ENCODE peak calls at places on chromosomes 1 and 21, in ten cellular contexts. One of them, this sample, is unnamed.

GRCh38 chr21:45359451-45360217 is 45.3 kb upstream of the COL18A1 start:
- DNase-seq in uterus: no peak
- DNase-seq in amniotic stem cell: no peak
- DNase-seq in non-pigmented ciliary epithelial cell: no peak
- DNase-seq in activated CD4-positive, CD25-positive, alpha-beta regulatory T cell treated with anti-CD3 and anti-CD28 coated beads, Interleukin-2, amount 50 U/mL, for 72 hours: no peak
- DNase-seq in NCI-H2029: no peak
- DNase-seq in CD8-positive, alpha-beta memory T cell: no peak
- DNase-seq in GM20000: no peak
- DNase-seq in activated CD8-positive, alpha-beta memory T cell treated with anti-CD3 and anti-CD28 coated beads, Interleukin-2, amount 50 U/mL, for 48 hours: no peak
- DNase-seq in D341Med: no peak
- DNase-seq in this sample: peak

GRCh38 chr21:16330340-16331319 is 600.8 kb downstream of the USP25 start:
- DNase-seq in uterus: peak
- DNase-seq in amniotic stem cell: peak
- DNase-seq in non-pigmented ciliary epithelial cell: peak
- DNase-seq in activated CD4-positive, CD25-positive, alpha-beta regulatory T cell treated with anti-CD3 and anti-CD28 coated beads, Interleukin-2, amount 50 U/mL, for 72 hours: no peak
- DNase-seq in NCI-H2029: peak
- DNase-seq in CD8-positive, alpha-beta memory T cell: no peak
- DNase-seq in GM20000: peak
- DNase-seq in activated CD8-positive, alpha-beta memory T cell treated with anti-CD3 and anti-CD28 coated beads, Interleukin-2, amount 50 U/mL, for 48 hours: no peak
- DNase-seq in D341Med: peak
- DNase-seq in this sample: peak

GRCh38 chr1:207261971-207262370 is 59.5 kb upstream of the CD55 start:
- DNase-seq in uterus: no peak
- DNase-seq in amniotic stem cell: no peak
- DNase-seq in non-pigmented ciliary epithelial cell: no peak
- DNase-seq in activated CD4-positive, CD25-positive, alpha-beta regulatory T cell treated with anti-CD3 and anti-CD28 coated beads, Interleukin-2, amount 50 U/mL, for 72 hours: no peak
- DNase-seq in NCI-H2029: no peak
- DNase-seq in CD8-positive, alpha-beta memory T cell: no peak
- DNase-seq in GM20000: no peak
- DNase-seq in activated CD8-positive, alpha-beta memory T cell treated with anti-CD3 and anti-CD28 coated beads, Interleukin-2, amount 50 U/mL, for 48 hours: no peak
- DNase-seq in D341Med: no peak
- DNase-seq in this sample: no peak

GRCh38 chr1:18965206-18966173 is 9.0 kb upstream of the IFFO2 start:
- DNase-seq in uterus: no peak
- DNase-seq in amniotic stem cell: peak
- DNase-seq in non-pigmented ciliary epithelial cell: no peak
- DNase-seq in activated CD4-positive, CD25-positive, alpha-beta regulatory T cell treated with anti-CD3 and anti-CD28 coated beads, Interleukin-2, amount 50 U/mL, for 72 hours: no peak
- DNase-seq in NCI-H2029: no peak
- DNase-seq in CD8-positive, alpha-beta memory T cell: no peak
- DNase-seq in GM20000: no peak
- DNase-seq in activated CD8-positive, alpha-beta memory T cell treated with anti-CD3 and anti-CD28 coated beads, Interleukin-2, amount 50 U/mL, for 48 hours: no peak
- DNase-seq in D341Med: no peak
- DNase-seq in this sample: peak

GRCh38 chr1:227753999-227754764 is 18.9 kb downstream of the SNAP47 start:
- DNase-seq in uterus: no peak
- DNase-seq in amniotic stem cell: no peak
- DNase-seq in non-pigmented ciliary epithelial cell: no peak
- DNase-seq in activated CD4-positive, CD25-positive, alpha-beta regulatory T cell treated with anti-CD3 and anti-CD28 coated beads, Interleukin-2, amount 50 U/mL, for 72 hours: no peak
- DNase-seq in NCI-H2029: no peak
- DNase-seq in CD8-positive, alpha-beta memory T cell: no peak
- DNase-seq in GM20000: no peak
- DNase-seq in activated CD8-positive, alpha-beta memory T cell treated with anti-CD3 and anti-CD28 coated beads, Interleukin-2, amount 50 U/mL, for 48 hours: no peak
- DNase-seq in D341Med: no peak
- DNase-seq in this sample: no peak

GRCh38 chr1:155166373-155167165 is 6.5 kb downstream of the KRTCAP2 start:
- DNase-seq in uterus: peak
- DNase-seq in amniotic stem cell: no peak
- DNase-seq in non-pigmented ciliary epithelial cell: no peak
- DNase-seq in activated CD4-positive, CD25-positive, alpha-beta regulatory T cell treated with anti-CD3 and anti-CD28 coated beads, Interleukin-2, amount 50 U/mL, for 72 hours: no peak
- DNase-seq in NCI-H2029: no peak
- DNase-seq in CD8-positive, alpha-beta memory T cell: no peak
- DNase-seq in GM20000: no peak
- DNase-seq in activated CD8-positive, alpha-beta memory T cell treated with anti-CD3 and anti-CD28 coated beads, Interleukin-2, amount 50 U/mL, for 48 hours: peak
- DNase-seq in D341Med: no peak
- DNase-seq in this sample: peak

GRCh38 chr1:218850367-218850766 is 323.3 kb upstream of the LYPLAL1 start:
- DNase-seq in uterus: no peak
- DNase-seq in amniotic stem cell: no peak
- DNase-seq in non-pigmented ciliary epithelial cell: peak
- DNase-seq in activated CD4-positive, CD25-positive, alpha-beta regulatory T cell treated with anti-CD3 and anti-CD28 coated beads, Interleukin-2, amount 50 U/mL, for 72 hours: no peak
- DNase-seq in NCI-H2029: no peak
- DNase-seq in CD8-positive, alpha-beta memory T cell: no peak
- DNase-seq in GM20000: no peak
- DNase-seq in activated CD8-positive, alpha-beta memory T cell treated with anti-CD3 and anti-CD28 coated beads, Interleukin-2, amount 50 U/mL, for 48 hours: no peak
- DNase-seq in D341Med: no peak
- DNase-seq in this sample: no peak

GRCh38 chr1:212610575-212610967 is 2.0 kb downstream of the ATF3 start:
- DNase-seq in uterus: no peak
- DNase-seq in amniotic stem cell: no peak
- DNase-seq in non-pigmented ciliary epithelial cell: no peak
- DNase-seq in activated CD4-positive, CD25-positive, alpha-beta regulatory T cell treated with anti-CD3 and anti-CD28 coated beads, Interleukin-2, amount 50 U/mL, for 72 hours: no peak
- DNase-seq in NCI-H2029: no peak
- DNase-seq in CD8-positive, alpha-beta memory T cell: no peak
- DNase-seq in GM20000: no peak
- DNase-seq in activated CD8-positive, alpha-beta memory T cell treated with anti-CD3 and anti-CD28 coated beads, Interleukin-2, amount 50 U/mL, for 48 hours: no peak
- DNase-seq in D341Med: no peak
- DNase-seq in this sample: no peak

GRCh38 chr1:81407463-81407862 is 393.3 kb upstream of the ADGRL2 start:
- DNase-seq in uterus: no peak
- DNase-seq in amniotic stem cell: no peak
- DNase-seq in non-pigmented ciliary epithelial cell: no peak
- DNase-seq in activated CD4-positive, CD25-positive, alpha-beta regulatory T cell treated with anti-CD3 and anti-CD28 coated beads, Interleukin-2, amount 50 U/mL, for 72 hours: no peak
- DNase-seq in NCI-H2029: peak
- DNase-seq in CD8-positive, alpha-beta memory T cell: no peak
- DNase-seq in GM20000: no peak
- DNase-seq in activated CD8-positive, alpha-beta memory T cell treated with anti-CD3 and anti-CD28 coated beads, Interleukin-2, amount 50 U/mL, for 48 hours: no peak
- DNase-seq in D341Med: no peak
- DNase-seq in this sample: no peak

GRCh38 chr1:186059311-186059710 is 315.7 kb downstream of the TPR start:
- DNase-seq in uterus: no peak
- DNase-seq in amniotic stem cell: no peak
- DNase-seq in non-pigmented ciliary epithelial cell: no peak
- DNase-seq in activated CD4-positive, CD25-positive, alpha-beta regulatory T cell treated with anti-CD3 and anti-CD28 coated beads, Interleukin-2, amount 50 U/mL, for 72 hours: no peak
- DNase-seq in NCI-H2029: peak
- DNase-seq in CD8-positive, alpha-beta memory T cell: no peak
- DNase-seq in GM20000: no peak
- DNase-seq in activated CD8-positive, alpha-beta memory T cell treated with anti-CD3 and anti-CD28 coated beads, Interleukin-2, amount 50 U/mL, for 48 hours: no peak
- DNase-seq in D341Med: no peak
- DNase-seq in this sample: no peak

GRCh38 chr1:175597206-175597605 is 146.2 kb downstream of the TNR start:
- DNase-seq in uterus: no peak
- DNase-seq in amniotic stem cell: no peak
- DNase-seq in non-pigmented ciliary epithelial cell: no peak
- DNase-seq in activated CD4-positive, CD25-positive, alpha-beta regulatory T cell treated with anti-CD3 and anti-CD28 coated beads, Interleukin-2, amount 50 U/mL, for 72 hours: no peak
- DNase-seq in NCI-H2029: no peak
- DNase-seq in CD8-positive, alpha-beta memory T cell: no peak
- DNase-seq in GM20000: no peak
- DNase-seq in activated CD8-positive, alpha-beta memory T cell treated with anti-CD3 and anti-CD28 coated beads, Interleukin-2, amount 50 U/mL, for 48 hours: no peak
- DNase-seq in D341Med: no peak
- DNase-seq in this sample: no peak

GRCh38 chr1:246450485-246451251 is 56.4 kb downstream of the SMYD3 start:
- DNase-seq in uterus: no peak
- DNase-seq in amniotic stem cell: no peak
- DNase-seq in non-pigmented ciliary epithelial cell: no peak
- DNase-seq in activated CD4-positive, CD25-positive, alpha-beta regulatory T cell treated with anti-CD3 and anti-CD28 coated beads, Interleukin-2, amount 50 U/mL, for 72 hours: no peak
- DNase-seq in NCI-H2029: peak
- DNase-seq in CD8-positive, alpha-beta memory T cell: no peak
- DNase-seq in GM20000: peak
- DNase-seq in activated CD8-positive, alpha-beta memory T cell treated with anti-CD3 and anti-CD28 coated beads, Interleukin-2, amount 50 U/mL, for 48 hours: no peak
- DNase-seq in D341Med: peak
- DNase-seq in this sample: peak

GRCh38 chr1:7679873-7680790 is 91.0 kb upstream of the VAMP3 start:
- DNase-seq in uterus: no peak
- DNase-seq in amniotic stem cell: peak
- DNase-seq in non-pigmented ciliary epithelial cell: no peak
- DNase-seq in activated CD4-positive, CD25-positive, alpha-beta regulatory T cell treated with anti-CD3 and anti-CD28 coated beads, Interleukin-2, amount 50 U/mL, for 72 hours: peak
- DNase-seq in NCI-H2029: no peak
- DNase-seq in CD8-positive, alpha-beta memory T cell: peak
- DNase-seq in GM20000: peak
- DNase-seq in activated CD8-positive, alpha-beta memory T cell treated with anti-CD3 and anti-CD28 coated beads, Interleukin-2, amount 50 U/mL, for 48 hours: peak
- DNase-seq in D341Med: peak
- DNase-seq in this sample: peak

GRCh38 chr1:223622132-223622842 is 43.2 kb downstream of the CAPN8 start:
- DNase-seq in uterus: no peak
- DNase-seq in amniotic stem cell: no peak
- DNase-seq in non-pigmented ciliary epithelial cell: no peak
- DNase-seq in activated CD4-positive, CD25-positive, alpha-beta regulatory T cell treated with anti-CD3 and anti-CD28 coated beads, Interleukin-2, amount 50 U/mL, for 72 hours: no peak
- DNase-seq in NCI-H2029: no peak
- DNase-seq in CD8-positive, alpha-beta memory T cell: no peak
- DNase-seq in GM20000: no peak
- DNase-seq in activated CD8-positive, alpha-beta memory T cell treated with anti-CD3 and anti-CD28 coated beads, Interleukin-2, amount 50 U/mL, for 48 hours: no peak
- DNase-seq in D341Med: no peak
- DNase-seq in this sample: peak

GRCh38 chr1:202923533-202923932 is 3.5 kb downstream of the KLHL12 start:
- DNase-seq in uterus: no peak
- DNase-seq in amniotic stem cell: no peak
- DNase-seq in non-pigmented ciliary epithelial cell: no peak
- DNase-seq in activated CD4-positive, CD25-positive, alpha-beta regulatory T cell treated with anti-CD3 and anti-CD28 coated beads, Interleukin-2, amount 50 U/mL, for 72 hours: no peak
- DNase-seq in NCI-H2029: no peak
- DNase-seq in CD8-positive, alpha-beta memory T cell: no peak
- DNase-seq in GM20000: no peak
- DNase-seq in activated CD8-positive, alpha-beta memory T cell treated with anti-CD3 and anti-CD28 coated beads, Interleukin-2, amount 50 U/mL, for 48 hours: no peak
- DNase-seq in D341Med: no peak
- DNase-seq in this sample: no peak

GRCh38 chr1:202656057-202656456 is 54.2 kb downstream of the SYT2 start:
- DNase-seq in uterus: no peak
- DNase-seq in amniotic stem cell: no peak
- DNase-seq in non-pigmented ciliary epithelial cell: no peak
- DNase-seq in activated CD4-positive, CD25-positive, alpha-beta regulatory T cell treated with anti-CD3 and anti-CD28 coated beads, Interleukin-2, amount 50 U/mL, for 72 hours: no peak
- DNase-seq in NCI-H2029: no peak
- DNase-seq in CD8-positive, alpha-beta memory T cell: no peak
- DNase-seq in GM20000: no peak
- DNase-seq in activated CD8-positive, alpha-beta memory T cell treated with anti-CD3 and anti-CD28 coated beads, Interleukin-2, amount 50 U/mL, for 48 hours: no peak
- DNase-seq in D341Med: no peak
- DNase-seq in this sample: peak

GRCh38 chr21:46222436-46223116 is 6.0 kb downstream of the LSS start:
- DNase-seq in uterus: no peak
- DNase-seq in amniotic stem cell: no peak
- DNase-seq in non-pigmented ciliary epithelial cell: no peak
- DNase-seq in activated CD4-positive, CD25-positive, alpha-beta regulatory T cell treated with anti-CD3 and anti-CD28 coated beads, Interleukin-2, amount 50 U/mL, for 72 hours: no peak
- DNase-seq in NCI-H2029: no peak
- DNase-seq in CD8-positive, alpha-beta memory T cell: no peak
- DNase-seq in GM20000: no peak
- DNase-seq in activated CD8-positive, alpha-beta memory T cell treated with anti-CD3 and anti-CD28 coated beads, Interleukin-2, amount 50 U/mL, for 48 hours: no peak
- DNase-seq in D341Med: no peak
- DNase-seq in this sample: no peak

GRCh38 chr1:29081201-29081600 is 42.5 kb downstream of the TMEM200B start:
- DNase-seq in uterus: no peak
- DNase-seq in amniotic stem cell: no peak
- DNase-seq in non-pigmented ciliary epithelial cell: no peak
- DNase-seq in activated CD4-positive, CD25-positive, alpha-beta regulatory T cell treated with anti-CD3 and anti-CD28 coated beads, Interleukin-2, amount 50 U/mL, for 72 hours: no peak
- DNase-seq in NCI-H2029: no peak
- DNase-seq in CD8-positive, alpha-beta memory T cell: no peak
- DNase-seq in GM20000: no peak
- DNase-seq in activated CD8-positive, alpha-beta memory T cell treated with anti-CD3 and anti-CD28 coated beads, Interleukin-2, amount 50 U/mL, for 48 hours: no peak
- DNase-seq in D341Med: no peak
- DNase-seq in this sample: no peak

GRCh38 chr1:218613105-218613504 is 268.0 kb downstream of the TGFB2 start:
- DNase-seq in uterus: no peak
- DNase-seq in amniotic stem cell: no peak
- DNase-seq in non-pigmented ciliary epithelial cell: no peak
- DNase-seq in activated CD4-positive, CD25-positive, alpha-beta regulatory T cell treated with anti-CD3 and anti-CD28 coated beads, Interleukin-2, amount 50 U/mL, for 72 hours: no peak
- DNase-seq in NCI-H2029: no peak
- DNase-seq in CD8-positive, alpha-beta memory T cell: no peak
- DNase-seq in GM20000: no peak
- DNase-seq in activated CD8-positive, alpha-beta memory T cell treated with anti-CD3 and anti-CD28 coated beads, Interleukin-2, amount 50 U/mL, for 48 hours: no peak
- DNase-seq in D341Med: no peak
- DNase-seq in this sample: no peak

GRCh38 chr1:89381617-89382016 is 17.8 kb downstream of the GBP6 start:
- DNase-seq in uterus: no peak
- DNase-seq in amniotic stem cell: no peak
- DNase-seq in non-pigmented ciliary epithelial cell: no peak
- DNase-seq in activated CD4-positive, CD25-positive, alpha-beta regulatory T cell treated with anti-CD3 and anti-CD28 coated beads, Interleukin-2, amount 50 U/mL, for 72 hours: no peak
- DNase-seq in NCI-H2029: no peak
- DNase-seq in CD8-positive, alpha-beta memory T cell: no peak
- DNase-seq in GM20000: no peak
- DNase-seq in activated CD8-positive, alpha-beta memory T cell treated with anti-CD3 and anti-CD28 coated beads, Interleukin-2, amount 50 U/mL, for 48 hours: no peak
- DNase-seq in D341Med: no peak
- DNase-seq in this sample: no peak

GRCh38 chr1:153506831-153507413 is 28.9 kb downstream of the S100A6 start:
- DNase-seq in uterus: peak
- DNase-seq in amniotic stem cell: peak
- DNase-seq in non-pigmented ciliary epithelial cell: peak
- DNase-seq in activated CD4-positive, CD25-positive, alpha-beta regulatory T cell treated with anti-CD3 and anti-CD28 coated beads, Interleukin-2, amount 50 U/mL, for 72 hours: no peak
- DNase-seq in NCI-H2029: no peak
- DNase-seq in CD8-positive, alpha-beta memory T cell: no peak
- DNase-seq in GM20000: no peak
- DNase-seq in activated CD8-positive, alpha-beta memory T cell treated with anti-CD3 and anti-CD28 coated beads, Interleukin-2, amount 50 U/mL, for 48 hours: no peak
- DNase-seq in D341Med: no peak
- DNase-seq in this sample: no peak

GRCh38 chr1:8516793-8517556 is 199.1 kb downstream of the SLC45A1 start:
- DNase-seq in uterus: no peak
- DNase-seq in amniotic stem cell: no peak
- DNase-seq in non-pigmented ciliary epithelial cell: no peak
- DNase-seq in activated CD4-positive, CD25-positive, alpha-beta regulatory T cell treated with anti-CD3 and anti-CD28 coated beads, Interleukin-2, amount 50 U/mL, for 72 hours: no peak
- DNase-seq in NCI-H2029: no peak
- DNase-seq in CD8-positive, alpha-beta memory T cell: no peak
- DNase-seq in GM20000: no peak
- DNase-seq in activated CD8-positive, alpha-beta memory T cell treated with anti-CD3 and anti-CD28 coated beads, Interleukin-2, amount 50 U/mL, for 48 hours: no peak
- DNase-seq in D341Med: peak
- DNase-seq in this sample: no peak

GRCh38 chr1:17207046-17207445 is 2.1 kb downstream of the PADI1 start:
- DNase-seq in uterus: peak
- DNase-seq in amniotic stem cell: no peak
- DNase-seq in non-pigmented ciliary epithelial cell: no peak
- DNase-seq in activated CD4-positive, CD25-positive, alpha-beta regulatory T cell treated with anti-CD3 and anti-CD28 coated beads, Interleukin-2, amount 50 U/mL, for 72 hours: no peak
- DNase-seq in NCI-H2029: peak
- DNase-seq in CD8-positive, alpha-beta memory T cell: no peak
- DNase-seq in GM20000: peak
- DNase-seq in activated CD8-positive, alpha-beta memory T cell treated with anti-CD3 and anti-CD28 coated beads, Interleukin-2, amount 50 U/mL, for 48 hours: no peak
- DNase-seq in D341Med: no peak
- DNase-seq in this sample: no peak

GRCh38 chr21:46067505-46068201 is 30.3 kb upstream of the COL6A2 start:
- DNase-seq in uterus: no peak
- DNase-seq in amniotic stem cell: no peak
- DNase-seq in non-pigmented ciliary epithelial cell: no peak
- DNase-seq in activated CD4-positive, CD25-positive, alpha-beta regulatory T cell treated with anti-CD3 and anti-CD28 coated beads, Interleukin-2, amount 50 U/mL, for 72 hours: no peak
- DNase-seq in NCI-H2029: no peak
- DNase-seq in CD8-positive, alpha-beta memory T cell: no peak
- DNase-seq in GM20000: no peak
- DNase-seq in activated CD8-positive, alpha-beta memory T cell treated with anti-CD3 and anti-CD28 coated beads, Interleukin-2, amount 50 U/mL, for 48 hours: peak
- DNase-seq in D341Med: no peak
- DNase-seq in this sample: no peak

GRCh38 chr1:5010656-5011055 is 356.2 kb downstream of the AJAP1 start:
- DNase-seq in uterus: no peak
- DNase-seq in amniotic stem cell: no peak
- DNase-seq in non-pigmented ciliary epithelial cell: no peak
- DNase-seq in activated CD4-positive, CD25-positive, alpha-beta regulatory T cell treated with anti-CD3 and anti-CD28 coated beads, Interleukin-2, amount 50 U/mL, for 72 hours: no peak
- DNase-seq in NCI-H2029: no peak
- DNase-seq in CD8-positive, alpha-beta memory T cell: no peak
- DNase-seq in GM20000: no peak
- DNase-seq in activated CD8-positive, alpha-beta memory T cell treated with anti-CD3 and anti-CD28 coated beads, Interleukin-2, amount 50 U/mL, for 48 hours: no peak
- DNase-seq in D341Med: no peak
- DNase-seq in this sample: no peak

GRCh38 chr1:22652881-22653316 is at the start of gene C1QB:
- DNase-seq in uterus: no peak
- DNase-seq in amniotic stem cell: no peak
- DNase-seq in non-pigmented ciliary epithelial cell: no peak
- DNase-seq in activated CD4-positive, CD25-positive, alpha-beta regulatory T cell treated with anti-CD3 and anti-CD28 coated beads, Interleukin-2, amount 50 U/mL, for 72 hours: no peak
- DNase-seq in NCI-H2029: no peak
- DNase-seq in CD8-positive, alpha-beta memory T cell: no peak
- DNase-seq in GM20000: no peak
- DNase-seq in activated CD8-positive, alpha-beta memory T cell treated with anti-CD3 and anti-CD28 coated beads, Interleukin-2, amount 50 U/mL, for 48 hours: no peak
- DNase-seq in D341Med: no peak
- DNase-seq in this sample: no peak

GRCh38 chr1:33886452-33886851 is 22.6 kb downstream of the HMGB4 start:
- DNase-seq in uterus: no peak
- DNase-seq in amniotic stem cell: no peak
- DNase-seq in non-pigmented ciliary epithelial cell: no peak
- DNase-seq in activated CD4-positive, CD25-positive, alpha-beta regulatory T cell treated with anti-CD3 and anti-CD28 coated beads, Interleukin-2, amount 50 U/mL, for 72 hours: no peak
- DNase-seq in NCI-H2029: no peak
- DNase-seq in CD8-positive, alpha-beta memory T cell: no peak
- DNase-seq in GM20000: no peak
- DNase-seq in activated CD8-positive, alpha-beta memory T cell treated with anti-CD3 and anti-CD28 coated beads, Interleukin-2, amount 50 U/mL, for 48 hours: no peak
- DNase-seq in D341Med: no peak
- DNase-seq in this sample: peak

GRCh38 chr1:30947212-30947611 is 38.7 kb upstream of the SDC3 start:
- DNase-seq in uterus: no peak
- DNase-seq in amniotic stem cell: no peak
- DNase-seq in non-pigmented ciliary epithelial cell: no peak
- DNase-seq in activated CD4-positive, CD25-positive, alpha-beta regulatory T cell treated with anti-CD3 and anti-CD28 coated beads, Interleukin-2, amount 50 U/mL, for 72 hours: no peak
- DNase-seq in NCI-H2029: no peak
- DNase-seq in CD8-positive, alpha-beta memory T cell: no peak
- DNase-seq in GM20000: no peak
- DNase-seq in activated CD8-positive, alpha-beta memory T cell treated with anti-CD3 and anti-CD28 coated beads, Interleukin-2, amount 50 U/mL, for 48 hours: no peak
- DNase-seq in D341Med: no peak
- DNase-seq in this sample: no peak